ENCODE peak calls at places on chromosome 11, in four cellular contexts. M is adrenal gland, V is GM06990, X is AG10803. P is an unnamed sample.

GRCh38 chr11:87020764-87021365 is 16.9 kb upstream of the TMEM135 start:
- DNase-seq in M (no peak), V (no peak), X (no peak), P (no peak)

GRCh38 chr11:71309181-71309580 is 56.8 kb upstream of the SHANK2 start:
- DNase-seq in M (no peak), V (no peak), X (no peak), P (no peak)

GRCh38 chr11:128687321-128687720 is 6.6 kb upstream of the FLI1 start:
- DNase-seq in M (peak; percentile 26), V (no peak), X (no peak), P (peak; percentile 37)

GRCh38 chr11:9524001-9524400 is 49.5 kb upstream of the WEE1 start:
- DNase-seq in M (no peak), V (no peak), X (no peak), P (no peak)

GRCh38 chr11:9073826-9074225 is 17.6 kb downstream of the SCUBE2 start:
- DNase-seq in M (no peak), V (no peak), X (no peak), P (no peak)

GRCh38 chr11:114623720-114624119 is 28.1 kb upstream of the NXPE4 start:
- DNase-seq in M (no peak), V (peak; percentile 50), X (no peak), P (no peak)

GRCh38 chr11:46414466-46414796 is 22.9 kb upstream of the CHRM4 start:
- DNase-seq in M (no peak), V (no peak), X (no peak), P (no peak)

GRCh38 chr11:94151311-94151710 is 22.7 kb downstream of the PANX1 start:
- DNase-seq in M (no peak), V (no peak), X (no peak), P (no peak)

GRCh38 chr11:31608995-31609394 is 99.4 kb downstream of the ELP4 start:
- DNase-seq in M (peak; percentile 61), V (no peak), X (no peak), P (no peak)

GRCh38 chr11:16840951-16841350 is 102.5 kb downstream of the C11orf58 start:
- DNase-seq in M (no peak), V (no peak), X (no peak), P (no peak)

GRCh38 chr11:87391501-87391900 is 353.8 kb downstream of the TMEM135 start:
- DNase-seq in M (no peak), V (no peak), X (peak; percentile 4), P (no peak)

GRCh38 chr11:61011950-61012830 is 40.7 kb downstream of the CD6 start:
- DNase-seq in M (no peak), V (no peak), X (no peak), P (no peak)

GRCh38 chr11:47560431-47560830 is 5.0 kb upstream of the PTPMT1 start:
- DNase-seq in M (no peak), V (no peak), X (peak; percentile 36), P (no peak)

GRCh38 chr11:70610561-70610960 is 212.2 kb downstream of the CTTN start:
- DNase-seq in M (peak; percentile 15), V (no peak), X (peak; percentile 8), P (no peak)

GRCh38 chr11:10379871-10380568 is 75.0 kb upstream of the AMPD3 start:
- DNase-seq in M (no peak), V (no peak), X (peak; percentile 82), P (no peak)

GRCh38 chr11:1918436-1919315 is 827 bp upstream of the TNNT3 start:
- DNase-seq in M (peak; percentile 38), V (no peak), X (no peak), P (no peak)
- TF ChIP-seq CTCF in M (no peak), V (no peak), X (no peak), P (no peak)

GRCh38 chr11:44964526-44965209 is 14.0 kb upstream of the TP53I11 start:
- DNase-seq in M (no peak), V (no peak), X (no peak), P (no peak)
- TF ChIP-seq CTCF in M (no peak), V (no peak), X (no peak), P (no peak)

GRCh38 chr11:116901211-116901610 is 63.8 kb upstream of the APOA1 start:
- DNase-seq in M (no peak), V (no peak), X (no peak), P (no peak)
- TF ChIP-seq CTCF in M (no peak), V (no peak), X (no peak), P (no peak)

GRCh38 chr11:17986711-17987220 is 26.1 kb downstream of the SERGEF start:
- DNase-seq in M (no peak), V (no peak), X (no peak), P (no peak)
- TF ChIP-seq CTCF in M (no peak), V (no peak), X (peak; percentile 31), P (no peak)

DNA sequence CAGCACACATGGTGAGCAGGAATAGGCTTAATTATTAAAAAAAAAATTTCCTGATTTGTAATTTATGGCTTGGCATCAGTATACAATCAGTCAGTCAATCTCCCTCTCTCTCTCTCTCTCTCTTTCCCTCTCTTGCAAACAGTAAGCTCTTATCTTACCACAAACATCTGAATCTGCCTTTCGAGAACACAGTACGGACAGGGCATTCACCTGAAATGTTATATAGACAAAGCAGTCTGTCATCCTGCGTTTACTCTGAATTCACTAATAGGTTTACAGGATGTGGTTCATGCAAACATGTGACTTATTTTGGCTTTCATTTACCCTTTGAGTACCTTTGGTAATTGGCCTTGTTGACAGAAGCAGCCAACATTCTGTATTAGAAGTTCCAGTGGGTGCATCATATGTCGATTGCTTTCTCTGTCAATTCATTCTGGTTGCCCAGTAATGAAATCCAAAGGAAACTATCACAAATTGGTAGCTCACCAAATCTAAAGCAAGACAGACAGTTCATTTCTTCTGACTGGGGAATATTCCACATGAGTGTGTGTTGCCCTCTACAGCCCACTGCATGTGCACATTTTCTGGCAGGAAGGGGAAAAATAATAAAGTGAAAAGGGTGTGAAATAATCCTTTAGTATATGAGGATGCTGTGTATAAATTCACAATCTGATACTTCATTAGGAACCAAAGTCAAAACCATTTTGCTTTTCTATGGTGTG is 1058.2 kb downstream of the LRRC4C start:
- DNase-seq in M (no peak), V (no peak), X (no peak), P (no peak)
- TF ChIP-seq CTCF in M (no peak), V (no peak), X (peak; percentile 13), P (no peak)

DNA sequence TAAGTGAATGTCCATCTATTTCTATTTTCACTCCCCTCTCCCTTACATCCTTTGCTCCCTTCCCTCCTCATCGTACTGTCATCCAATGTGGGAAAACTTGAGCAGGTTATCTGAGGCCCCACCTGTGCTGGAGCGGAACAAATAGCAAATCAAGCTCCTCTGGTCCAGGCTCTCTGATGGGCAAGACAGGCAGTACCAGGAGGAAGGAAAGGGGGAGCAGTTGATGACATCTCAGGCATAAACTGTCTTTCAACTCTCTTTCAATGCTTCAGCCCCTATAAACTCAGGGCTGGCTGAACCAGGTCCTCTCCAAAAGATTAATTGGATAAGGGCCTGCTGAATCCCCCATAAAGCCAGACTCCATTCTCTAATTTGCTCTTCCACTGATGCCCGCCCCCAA is 1.5 kb upstream of the CCKBR start:
- DNase-seq in M (no peak), V (no peak), X (no peak), P (no peak)
- TF ChIP-seq CTCF in M (no peak), V (no peak), X (no peak), P (no peak)

GRCh38 chr11:118899296-118899688 is 15.6 kb downstream of the CXCR5 start:
- DNase-seq in M (no peak), V (no peak), X (no peak), P (no peak)
- TF ChIP-seq CTCF in M (no peak), V (no peak), X (no peak), P (no peak)

GRCh38 chr11:115872418-115872817 is 368.2 kb upstream of the CADM1 start:
- DNase-seq in M (no peak), V (no peak), X (no peak), P (no peak)

GRCh38 chr11:115871161-115871750 is 367.0 kb upstream of the CADM1 start:
- DNase-seq in M (no peak), V (peak; percentile 54), X (no peak), P (no peak)

GRCh38 chr11:115873813-115874212 is 369.6 kb upstream of the CADM1 start:
- DNase-seq in M (no peak), V (peak; percentile 60), X (no peak), P (no peak)

GRCh38 chr11:115869131-115869530 is 364.9 kb upstream of the CADM1 start:
- DNase-seq in M (no peak), V (no peak), X (no peak), P (no peak)

GRCh38 chr11:115869780-115870431 is 365.7 kb upstream of the CADM1 start:
- DNase-seq in M (peak; percentile 10), V (peak; percentile 65), X (no peak), P (peak; percentile 71)
- TF ChIP-seq CTCF in M (peak; percentile 22), V (peak; percentile 89), X (no peak), P (peak; percentile 72)